ENCODE peak calls at places on chromosomes 3 and 15, in four cellular contexts. One of them, this sample, is unnamed.
A peak's percentile ranks its signal among the peaks of the same experiment; 100 is the strongest.

GRCh38 chr3:12986521-12986920 is 86.7 kb downstream of the IQSEC1 start:
- DNase-seq in K562: no peak
- DNase-seq in HepG2: no peak
- DNase-seq in H1: no peak
- DNase-seq in this sample: no peak

GRCh38 chr3:188125076-188125475 is 28.9 kb upstream of the LPP start:
- DNase-seq in H1: no peak
- DNase-seq in HepG2: no peak
- DNase-seq in K562: no peak
- DNase-seq in this sample: no peak

GRCh38 chr15:43775411-43775965 is 1.3 kb downstream of the ELL3 start:
- DNase-seq in K562: peak; percentile 40
- DNase-seq in HepG2: peak; percentile 79
- DNase-seq in H1: peak; percentile 66
- DNase-seq in this sample: peak; percentile 77

GRCh38 chr15:96046620-96047240 is 283.8 kb upstream of the NR2F2 start:
- DNase-seq in K562: no peak
- DNase-seq in H1: no peak
- DNase-seq in HepG2: no peak
- DNase-seq in this sample: no peak

GRCh38 chr3:184317201-184317600 is 2.8 kb downstream of the EIF4G1 start:
- DNase-seq in H1: no peak
- DNase-seq in HepG2: no peak
- DNase-seq in K562: no peak
- DNase-seq in this sample: no peak

GRCh38 chr3:21962456-21962855 is 211.4 kb upstream of the ZNF385D start:
- DNase-seq in H1: no peak
- DNase-seq in HepG2: no peak
- DNase-seq in K562: no peak
- DNase-seq in this sample: no peak

GRCh38 chr15:39502048-39502447 is 78.8 kb upstream of the THBS1 start:
- DNase-seq in HepG2: no peak
- DNase-seq in H1: no peak
- DNase-seq in K562: no peak
- DNase-seq in this sample: no peak

GRCh38 chr3:156743859-156744258 is 69.5 kb downstream of the TIPARP start:
- DNase-seq in H1: no peak
- DNase-seq in K562: no peak
- DNase-seq in HepG2: no peak
- DNase-seq in this sample: peak; percentile 12

GRCh38 chr3:127693336-127693843 is 20.6 kb downstream of the ABTB1 start:
- DNase-seq in H1: no peak
- DNase-seq in HepG2: no peak
- DNase-seq in K562: no peak
- DNase-seq in this sample: no peak

GRCh38 chr3:119625451-119626153 is 27.9 kb downstream of the PLA1A start:
- DNase-seq in H1: no peak
- DNase-seq in HepG2: no peak
- DNase-seq in K562: peak; percentile 11
- DNase-seq in this sample: no peak

GRCh38 chr15:27089676-27090075 is 118.7 kb downstream of the GABRG3 start:
- DNase-seq in HepG2: no peak
- DNase-seq in K562: no peak
- DNase-seq in H1: no peak
- DNase-seq in this sample: no peak

GRCh38 chr3:72957303-72957702 is 39.3 kb upstream of the PPP4R2 start:
- DNase-seq in HepG2: peak; percentile 95
- DNase-seq in H1: no peak
- DNase-seq in K562: no peak
- DNase-seq in this sample: no peak

GRCh38 chr15:78302579-78302978 is 3.2 kb upstream of the SKIC8 start:
- DNase-seq in HepG2: no peak
- DNase-seq in K562: peak; percentile 29
- DNase-seq in H1: no peak
- DNase-seq in this sample: no peak

DNA sequence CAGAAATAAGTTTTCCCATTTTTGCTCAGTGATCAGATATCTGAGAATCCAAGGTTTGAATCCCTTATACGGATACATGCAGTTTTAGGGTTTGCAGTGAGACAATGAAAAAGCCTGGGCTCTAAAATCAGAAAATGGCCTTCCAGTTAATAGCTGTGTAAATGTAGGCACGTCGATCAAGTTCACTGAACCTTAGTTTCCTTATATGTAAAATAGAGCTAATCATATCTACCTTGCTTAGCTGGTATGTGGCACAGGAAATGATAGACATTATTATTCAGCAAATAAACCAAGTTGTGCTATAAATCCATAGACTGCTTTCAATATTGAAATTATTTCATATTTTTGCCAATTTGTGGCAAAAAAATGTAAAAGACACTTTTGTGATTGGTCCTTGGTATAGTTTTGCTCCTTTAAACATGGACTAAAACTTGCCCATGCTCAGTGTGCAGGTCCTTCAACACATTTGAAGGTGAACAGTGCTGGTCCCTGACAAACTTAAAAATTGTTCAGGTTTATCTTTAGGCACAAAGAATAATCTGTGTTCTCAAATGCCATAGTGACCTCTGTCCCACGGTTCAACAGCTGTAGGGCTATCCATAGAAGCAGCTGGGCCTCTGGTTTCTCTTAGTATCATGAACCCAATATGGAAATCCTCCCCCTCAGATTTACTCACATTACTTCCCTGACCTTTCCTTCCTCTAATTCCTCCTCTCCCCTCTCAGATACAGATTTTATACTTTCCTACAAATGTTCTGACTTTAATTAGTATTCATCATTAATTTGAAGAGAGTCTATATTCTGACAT is 51.0 kb downstream of the CCDC54 start:
- DNase-seq in H1: no peak
- DNase-seq in K562: no peak
- DNase-seq in HepG2: no peak
- DNase-seq in this sample: no peak
- TF ChIP-seq MAFK in H1: no peak
- TF ChIP-seq MAFK in K562: no peak
- TF ChIP-seq MAFK in HepG2: no peak
- TF ChIP-seq MAFK in this sample: no peak

DNA sequence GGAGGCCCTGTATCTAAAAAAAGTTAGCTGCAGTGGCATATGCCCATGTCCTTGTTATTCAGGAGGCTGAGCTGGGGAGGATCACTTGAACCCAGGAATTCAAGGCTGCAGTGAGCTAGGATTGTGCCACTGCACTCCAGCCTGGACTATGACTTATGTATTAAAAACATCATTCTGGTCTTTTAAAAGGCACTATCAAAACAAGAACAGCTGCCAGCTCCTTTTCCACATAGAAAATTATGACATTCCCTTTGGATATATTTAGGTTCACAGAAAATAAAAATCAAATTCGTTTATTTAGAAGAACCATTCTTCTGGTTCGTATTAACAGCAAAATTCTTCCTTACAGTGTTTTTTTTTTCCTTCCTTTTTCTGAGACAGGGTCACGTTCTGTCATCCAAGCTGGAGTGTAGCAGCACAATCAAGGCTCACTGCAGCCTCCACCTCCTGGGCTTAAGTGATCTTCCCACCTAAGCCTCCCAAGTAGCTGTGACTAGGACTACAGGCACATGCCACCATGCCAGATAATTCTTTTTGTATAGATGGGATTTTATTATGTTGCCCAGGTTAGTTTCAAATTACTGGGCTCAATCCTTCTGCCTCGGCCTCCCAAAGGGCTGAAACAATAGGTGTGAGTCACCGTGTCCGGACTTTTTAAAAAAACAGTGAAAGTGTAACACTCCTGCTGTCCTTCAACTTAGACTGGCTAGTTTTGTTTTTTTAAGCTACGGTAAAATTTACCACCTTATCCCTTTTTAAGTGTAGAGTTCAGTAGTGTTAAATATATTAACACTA is 13.9 kb downstream of the ICE2 start:
- DNase-seq in K562: no peak
- DNase-seq in HepG2: no peak
- DNase-seq in H1: no peak
- DNase-seq in this sample: no peak
- TF ChIP-seq HDAC2 in K562: no peak
- TF ChIP-seq HDAC2 in HepG2: no peak
- TF ChIP-seq HDAC2 in H1: no peak
- TF ChIP-seq HDAC2 in this sample: no peak

DNA sequence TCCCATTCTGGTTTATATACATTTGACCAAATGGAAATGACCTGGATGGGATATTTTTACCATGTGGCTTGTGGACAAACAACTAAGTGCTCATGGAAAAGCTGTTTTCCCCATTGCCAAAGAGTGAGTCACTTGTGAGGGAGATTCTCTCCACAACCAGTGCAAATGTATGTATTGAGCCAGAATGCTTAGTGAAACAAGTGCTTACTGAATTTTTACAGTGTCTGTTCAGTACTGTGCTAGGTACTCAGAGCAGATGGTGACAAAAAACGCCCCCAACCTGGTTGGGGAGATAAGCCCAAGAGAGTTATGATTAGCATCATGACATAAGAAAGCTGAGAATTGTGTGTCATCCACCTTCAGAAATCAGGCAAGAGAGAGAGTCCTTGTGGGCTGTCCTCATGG is 2.3 kb downstream of the CHP1 start:
- DNase-seq in H1: no peak
- DNase-seq in K562: peak; percentile 85
- DNase-seq in HepG2: peak; percentile 14
- DNase-seq in this sample: no peak
- TF ChIP-seq JUN in H1: no peak
- TF ChIP-seq JUN in K562: peak; percentile 88
- TF ChIP-seq JUN in HepG2: no peak
- TF ChIP-seq JUN in this sample: no peak

DNA sequence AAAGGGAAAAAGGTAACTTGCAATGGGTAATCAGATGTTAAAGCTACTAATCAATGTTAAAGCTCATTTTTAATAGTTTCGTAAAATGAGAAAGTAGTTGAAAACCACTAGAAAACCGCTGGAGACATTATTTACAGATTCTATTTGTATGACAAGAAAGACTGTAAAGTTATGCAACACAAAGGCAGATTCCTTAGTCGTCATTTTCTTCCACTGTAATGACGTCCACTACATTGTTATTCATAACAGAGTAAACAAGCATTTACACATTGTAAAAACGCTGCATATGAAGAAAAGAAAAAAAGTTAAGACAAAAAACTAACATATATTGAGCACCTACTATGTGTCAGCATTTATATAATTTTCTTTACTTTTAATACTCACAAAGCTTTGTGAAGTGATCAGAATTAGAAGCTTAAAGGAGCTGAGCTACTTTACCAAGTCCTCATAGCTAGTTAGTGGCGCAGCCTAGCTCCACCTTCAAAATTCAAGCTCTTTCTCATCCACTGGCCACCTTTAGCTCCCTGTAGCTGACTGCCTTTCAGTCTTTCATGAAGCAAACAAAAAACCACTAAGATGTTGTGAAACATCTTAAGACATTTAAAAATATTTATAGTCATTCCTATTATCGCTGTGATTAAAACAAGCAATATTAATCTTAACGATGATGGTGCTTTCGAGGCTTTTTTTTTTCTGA is 100.1 kb upstream of the CDIN1 start:
- DNase-seq in K562: no peak
- DNase-seq in HepG2: no peak
- DNase-seq in H1: no peak
- DNase-seq in this sample: peak; percentile 18
- TF ChIP-seq MAFK in K562: no peak
- TF ChIP-seq MAFK in HepG2: no peak
- TF ChIP-seq MAFK in H1: no peak
- TF ChIP-seq MAFK in this sample: peak; percentile 36

DNA sequence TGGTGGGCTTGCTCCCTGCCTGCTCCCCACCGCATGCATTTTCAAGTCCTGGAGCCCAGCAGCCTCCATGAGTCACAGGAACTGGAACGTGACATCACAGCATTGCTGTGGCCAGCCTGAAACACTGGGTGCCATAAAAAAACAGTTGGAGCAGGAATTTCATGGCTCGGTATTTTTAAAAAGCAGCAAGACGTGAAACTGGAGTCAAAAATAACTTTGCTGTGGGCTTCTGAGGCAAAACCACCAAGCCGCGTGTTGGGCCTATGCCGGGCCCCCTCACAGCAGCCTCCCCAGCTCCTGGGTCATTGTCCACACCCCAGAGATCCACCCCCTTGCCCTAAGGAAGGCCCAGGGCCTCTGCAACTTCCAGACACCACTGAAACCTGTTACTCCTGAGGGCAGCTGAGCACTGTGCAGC is 33.8 kb upstream of the DUSP7 start:
- DNase-seq in K562: no peak
- DNase-seq in H1: no peak
- DNase-seq in HepG2: no peak
- DNase-seq in this sample: no peak
- TF ChIP-seq HDAC2 in K562: no peak
- TF ChIP-seq HDAC2 in H1: no peak
- TF ChIP-seq HDAC2 in HepG2: no peak
- TF ChIP-seq HDAC2 in this sample: no peak

DNA sequence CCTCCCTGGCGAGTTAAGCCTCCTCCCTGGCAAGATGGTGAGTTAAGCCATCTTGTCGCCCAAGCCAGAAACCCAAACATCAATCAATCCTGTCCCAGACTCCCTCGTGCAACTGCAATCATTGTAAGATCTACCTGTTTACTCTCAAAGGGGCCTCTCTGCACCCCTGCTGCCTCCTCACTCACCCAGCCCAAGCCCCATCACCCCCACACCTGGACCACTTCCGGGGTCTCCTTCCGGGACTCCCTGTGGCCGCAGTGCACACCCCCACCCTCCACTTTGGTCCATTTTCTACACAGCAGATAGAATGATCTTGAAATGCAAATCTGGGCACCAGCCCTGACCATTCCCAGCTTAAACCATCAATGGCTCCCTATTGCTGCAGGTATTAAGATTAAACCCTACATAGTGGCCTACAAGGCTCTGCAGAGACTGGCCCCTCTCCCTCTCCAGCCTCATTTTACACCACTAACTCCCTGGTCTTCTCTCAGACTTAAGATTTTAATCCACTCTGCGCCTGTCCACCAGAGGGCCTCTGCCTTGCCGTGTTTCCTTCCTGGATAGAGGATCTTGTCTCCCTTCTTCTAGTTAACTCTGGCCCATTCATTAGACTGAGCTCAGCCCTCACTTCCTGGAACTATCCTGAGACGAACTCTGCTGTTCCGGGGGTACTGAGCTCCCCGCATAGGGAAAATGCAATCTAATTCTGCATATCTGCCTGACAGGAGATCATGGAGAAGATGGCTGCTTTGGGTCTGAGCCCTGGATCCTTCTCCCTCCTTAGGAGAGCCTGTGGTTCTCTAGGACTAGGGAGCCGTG is 41.9 kb upstream of the SLC6A1 start:
- DNase-seq in K562: peak; percentile 46
- DNase-seq in HepG2: peak; percentile 25
- DNase-seq in H1: peak; percentile 52
- DNase-seq in this sample: peak; percentile 53
- TF ChIP-seq JUN in K562: no peak
- TF ChIP-seq JUN in HepG2: no peak
- TF ChIP-seq JUN in H1: no peak
- TF ChIP-seq JUN in this sample: no peak